ENCODE peak calls at places on chromosomes 3 and 15, in ten cellular contexts. U, B, X, L, P, K, S, T, Z and M are unnamed samples.

GRCh38 chr15:74786659-74787165 is 4.8 kb downstream of the CSK start:
- DNase-seq in B (no peak), K (no peak), L (no peak), Z (no peak), X (no peak), P (no peak), T (peak), U (no peak), S (no peak), M (no peak)

GRCh38 chr3:14256561-14257342 is 78.1 kb downstream of the LSM3 start:
- DNase-seq in P (no peak), B (no peak), U (no peak), Z (peak), T (peak), L (no peak), X (no peak), K (no peak), S (no peak), M (no peak)

GRCh38 chr3:99658274-99658673 is 19.9 kb downstream of the COL8A1 start:
- DNase-seq in P (no peak), K (no peak), L (no peak), Z (no peak), U (no peak), S (no peak), B (no peak), X (no peak), T (no peak), M (no peak)

GRCh38 chr3:183563686-183563941 is 8.1 kb upstream of the KLHL6 start:
- DNase-seq in Z (no peak), T (no peak), P (no peak), L (no peak), S (no peak), X (no peak), B (no peak), U (no peak), K (no peak), M (no peak)

GRCh38 chr15:29934251-29934650 is 112.0 kb upstream of the TJP1 start:
- DNase-seq in X (peak), Z (peak), S (no peak), P (no peak), T (no peak), L (peak), B (no peak), K (peak), U (no peak), M (peak)

GRCh38 chr3:194756460-194757355 is 71.0 kb downstream of the FAM43A start:
- DNase-seq in U (peak), K (no peak), T (no peak), L (no peak), S (no peak), X (no peak), Z (no peak), B (no peak), P (no peak), M (no peak)

GRCh38 chr3:18625085-18625484 is 199.9 kb upstream of the SATB1 start:
- DNase-seq in X (no peak), U (no peak), P (no peak), L (no peak), S (no peak), K (no peak), B (no peak), T (no peak), Z (no peak), M (no peak)

GRCh38 chr3:115227461-115227860 is 80.4 kb upstream of the ZBTB20 start:
- DNase-seq in B (no peak), X (peak), P (no peak), K (no peak), U (no peak), T (no peak), L (peak), S (no peak), Z (no peak), M (peak)

GRCh38 chr3:71010731-71011455 is 572.6 kb downstream of the FOXP1 start:
- DNase-seq in U (no peak), T (peak), Z (no peak), B (no peak), L (no peak), S (no peak), X (no peak), K (no peak), P (no peak), M (no peak)

GRCh38 chr15:94331731-94332130 is 100.4 kb downstream of the MCTP2 start:
- DNase-seq in X (peak), P (no peak), L (no peak), K (no peak), U (no peak), S (no peak), T (no peak), Z (no peak), B (no peak), M (no peak)

GRCh38 chr3:176974303-176974702 is 223.0 kb downstream of the TBL1XR1 start:
- DNase-seq in X (no peak), B (no peak), K (no peak), U (no peak), T (no peak), L (no peak), S (no peak), Z (no peak), P (no peak), M (no peak)

GRCh38 chr3:57958642-57959406 is 49.4 kb upstream of the FLNB start:
- DNase-seq in L (no peak), P (no peak), U (peak), X (peak), T (no peak), K (peak), B (no peak), S (no peak), Z (no peak), M (peak)

GRCh38 chr3:181582619-181583018 is 129.1 kb upstream of the SOX2 start:
- DNase-seq in X (no peak), L (no peak), T (no peak), K (no peak), S (no peak), U (no peak), P (no peak), Z (no peak), B (no peak), M (no peak)

GRCh38 chr3:181581651-181582050 is 130.1 kb upstream of the SOX2 start:
- DNase-seq in K (no peak), B (no peak), Z (no peak), L (peak), S (no peak), P (no peak), X (no peak), T (no peak), U (no peak), M (no peak)
- TF ChIP-seq CTCF in K (no peak), B (no peak), Z (no peak), L (no peak), S (no peak), P (no peak), X (no peak), T (no peak), U (no peak), M (no peak)

DNA sequence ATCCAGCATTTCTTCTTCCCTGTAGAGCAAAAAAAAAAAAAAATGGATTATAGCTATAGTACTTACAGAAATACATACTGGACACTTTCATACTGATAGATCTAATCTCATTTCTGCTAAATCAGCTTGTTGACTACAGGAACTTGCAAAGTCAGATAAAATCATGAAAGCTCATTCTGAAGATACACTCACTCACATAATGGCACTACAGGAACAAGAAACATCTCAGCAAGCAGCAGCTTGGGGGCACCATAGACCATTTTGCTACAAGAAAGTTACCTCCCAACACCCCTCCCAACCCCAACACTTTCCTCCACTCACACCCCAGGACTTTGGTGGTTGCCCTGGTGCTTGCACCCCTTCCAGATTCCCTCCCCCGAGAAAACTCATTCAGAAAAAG is 4.6 kb downstream of the MYH15 start:
- DNase-seq in K (no peak), T (no peak), X (no peak), L (no peak), P (no peak), U (no peak), B (no peak), S (no peak), Z (no peak), M (no peak)
- H3K4me3 ChIP-seq in K (no peak), T (no peak), X (no peak), L (no peak), P (no peak), U (no peak), B (no peak), S (no peak), Z (no peak), M (no peak)

GRCh38 chr3:50173685-50174516 is 17.5 kb upstream of the GNAT1 start:
- DNase-seq in B (no peak), L (no peak), Z (no peak), K (no peak), T (no peak), S (no peak), X (no peak), P (no peak), U (no peak), M (no peak)
- TF ChIP-seq CTCF in B (peak), L (no peak), Z (no peak), K (no peak), T (no peak), S (no peak), X (no peak), P (no peak), U (no peak), M (no peak)

GRCh38 chr3:129519896-129520440 is 8.5 kb upstream of the RHO start:
- DNase-seq in X (no peak), S (no peak), T (no peak), K (no peak), U (no peak), P (no peak), L (no peak), Z (no peak), B (no peak), M (no peak)
- H3K4me3 ChIP-seq in X (no peak), S (no peak), T (no peak), K (no peak), U (no peak), P (no peak), L (no peak), Z (no peak), B (no peak), M (no peak)

GRCh38 chr3:141460097-141460704 is 26.6 kb upstream of the RASA2 start:
- DNase-seq in Z (peak), X (peak), U (peak), K (peak), T (peak), P (peak), L (peak), S (peak), B (peak), M (peak)
- TF ChIP-seq CTCF in Z (peak), X (peak), U (peak), K (peak), T (peak), P (peak), L (peak), S (peak), B (peak), M (peak)

DNA sequence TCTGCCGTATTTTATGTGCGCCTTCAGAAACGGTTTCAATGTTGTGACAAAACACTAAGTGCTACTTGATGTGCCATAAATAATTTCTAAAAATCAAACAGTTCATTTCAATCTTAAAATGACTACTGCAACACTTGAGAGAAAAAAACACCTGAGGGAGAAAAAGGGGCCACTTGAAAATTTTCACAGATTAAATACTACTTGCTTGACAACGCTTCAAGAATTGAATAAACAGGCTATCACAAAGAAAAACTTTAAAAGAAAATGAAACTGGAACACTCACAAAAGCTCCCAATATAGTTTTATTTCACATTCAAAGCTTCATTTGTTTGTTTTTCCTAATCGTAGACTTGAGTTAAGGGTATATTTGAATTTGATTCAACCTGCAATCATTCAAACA is 380.8 kb downstream of the ERC2 start:
- DNase-seq in T (no peak), S (no peak), Z (no peak), K (no peak), P (no peak), U (no peak), X (no peak), L (no peak), B (no peak), M (no peak)
- H3K4me3 ChIP-seq in T (no peak), S (no peak), Z (no peak), K (no peak), P (no peak), U (no peak), X (no peak), L (no peak), B (no peak), M (no peak)

GRCh38 chr15:33215941-33216872 is 21.7 kb upstream of the FMN1 start:
- DNase-seq in Z (peak), K (peak), B (no peak), L (peak), T (peak), X (peak), P (no peak), U (no peak), S (no peak), M (peak)
- TF ChIP-seq CTCF in Z (peak), K (peak), B (peak), L (peak), T (peak), X (peak), P (peak), U (no peak), S (no peak), M (peak)

GRCh38 chr3:138845771-138846173 is 11.0 kb upstream of the PIK3CB start:
- DNase-seq in S (no peak), U (no peak), X (no peak), B (no peak), Z (no peak), L (no peak), P (no peak), T (no peak), K (peak), M (no peak)
- H3K4me3 ChIP-seq in S (no peak), U (no peak), X (no peak), B (no peak), Z (no peak), L (no peak), P (no peak), T (no peak), K (no peak), M (no peak)

DNA sequence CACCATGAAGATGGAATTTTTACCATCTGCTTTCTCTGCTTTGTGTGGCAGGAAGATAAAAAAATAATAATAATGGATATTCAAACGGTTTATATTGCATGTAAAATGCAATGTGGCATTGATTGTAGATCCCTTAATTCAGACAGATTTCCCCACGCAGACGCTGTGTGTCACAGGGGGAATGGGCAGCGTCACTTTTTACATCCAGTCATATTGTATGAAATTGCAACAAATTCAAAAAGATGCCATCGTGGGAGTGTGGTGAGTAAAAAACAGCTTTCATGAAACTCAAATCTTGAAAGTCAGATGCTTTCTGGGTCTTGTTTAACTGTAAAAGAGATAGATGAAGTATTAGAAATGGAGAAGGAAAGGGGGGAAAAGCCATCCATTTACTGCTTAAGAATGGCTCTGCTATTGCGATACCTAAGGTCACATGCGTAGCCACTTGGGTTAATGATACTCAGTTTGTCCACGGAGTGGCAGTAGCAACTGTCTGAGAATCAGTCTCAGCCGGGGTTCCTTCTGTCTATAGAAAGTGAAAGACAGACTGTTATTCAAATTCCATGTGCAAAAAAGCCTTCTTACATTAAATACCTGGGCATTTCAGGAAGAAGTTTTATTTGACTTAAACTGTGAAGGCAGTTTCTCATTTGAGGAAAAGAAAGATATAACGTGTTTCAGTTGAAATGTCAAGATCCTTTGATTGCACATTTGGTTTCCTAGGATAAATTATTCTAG is 28.5 kb downstream of the BTD start:
- DNase-seq in L (peak), P (no peak), T (peak), U (peak), S (no peak), Z (peak), K (peak), X (peak), B (peak), M (peak)
- TF ChIP-seq CTCF in L (peak), P (peak), T (peak), U (peak), S (peak), Z (peak), K (peak), X (peak), B (peak), M (peak)

GRCh38 chr15:31349233-31350141 is 22.9 kb downstream of the KLF13 start:
- DNase-seq in Z (no peak), S (no peak), B (no peak), P (peak), U (no peak), X (no peak), K (no peak), T (no peak), L (peak), M (no peak)
- H3K4me3 ChIP-seq in Z (no peak), S (no peak), B (no peak), P (no peak), U (no peak), X (no peak), K (no peak), T (no peak), L (no peak), M (no peak)